ENCODE peak calls at places on chromosomes 1 and 21, in eight cellular contexts. P is HCEC 1CT; N is Kasumi-1; D is omental fat pad; Y is NCI-H226; F is trophoblast cell; Q is naive thymus-derived CD8-positive, alpha-beta T cell; V is heart left ventricle. E is an unnamed sample.

GRCh38 chr21:42666023-42666747 is 12.8 kb downstream of the PDE9A start:
- DNase-seq in P (no peak), N (no peak), D (no peak), Y (no peak), F (peak; percentile 17), Q (no peak), V (no peak), E (peak; percentile 54)

GRCh38 chr1:60911980-60912692 is 170.2 kb upstream of the NFIA start:
- DNase-seq in P (no peak), N (peak; percentile 19), D (no peak), Y (no peak), F (no peak), Q (no peak), V (peak; percentile 88), E (no peak)

GRCh38 chr21:45543371-45543709 is 1.1 kb upstream of the SLC19A1 start:
- DNase-seq in P (no peak), N (no peak), D (peak; percentile 22), Y (no peak), F (no peak), Q (no peak), V (no peak), E (peak; percentile 9)

GRCh38 chr1:185559684-185560310 is 174.4 kb upstream of the HMCN1 start:
- DNase-seq in P (peak; percentile 22), N (peak; percentile 45), D (no peak), Y (peak; percentile 47), F (peak; percentile 41), Q (peak; percentile 8), V (peak; percentile 48), E (peak; percentile 30)

GRCh38 chr1:234929369-234929768 is 199.3 kb downstream of the TOMM20 start:
- DNase-seq in P (no peak), N (no peak), D (no peak), Y (no peak), F (no peak), Q (no peak), V (no peak), E (no peak)

GRCh38 chr1:178488393-178488792 is 8.4 kb downstream of the CLEC20A start:
- DNase-seq in P (no peak), N (no peak), D (no peak), Y (no peak), F (no peak), Q (no peak), V (no peak), E (no peak)

GRCh38 chr1:61980561-61980960 is 214.1 kb upstream of the L1TD1 start:
- DNase-seq in P (no peak), N (no peak), D (no peak), Y (peak; percentile 39), F (no peak), Q (no peak), V (no peak), E (no peak)

GRCh38 chr21:41188476-41189146 is 20.7 kb downstream of the BACE2 start:
- DNase-seq in P (no peak), N (no peak), D (no peak), Y (peak; percentile 82), F (peak; percentile 98), Q (no peak), V (no peak), E (no peak)

GRCh38 chr1:159960721-159961381 is 6.8 kb upstream of the SLAMF9 start:
- DNase-seq in P (peak; percentile 86), N (no peak), D (no peak), Y (peak; percentile 99), F (peak; percentile 16), Q (no peak), V (peak; percentile 69), E (no peak)

GRCh38 chr1:94039871-94040569 is 80.9 kb downstream of the ABCA4 start:
- DNase-seq in P (no peak), N (no peak), D (no peak), Y (no peak), F (no peak), Q (no peak), V (peak; percentile 72), E (no peak)

GRCh38 chr1:205450448-205450847 is 5.4 kb downstream of the BLACAT1 start:
- DNase-seq in P (no peak), N (no peak), D (no peak), Y (peak; percentile 39), F (no peak), Q (no peak), V (no peak), E (no peak)

GRCh38 chr1:192086643-192087042 is 71.6 kb upstream of the RGS18 start:
- DNase-seq in P (no peak), N (no peak), D (no peak), Y (no peak), F (no peak), Q (no peak), V (no peak), E (no peak)

GRCh38 chr21:45944601-45945000 is 37.0 kb upstream of the COL6A1 start:
- DNase-seq in P (no peak), N (no peak), D (no peak), Y (no peak), F (no peak), Q (no peak), V (peak; percentile 18), E (no peak)

GRCh38 chr1:38275960-38276359 is 229.4 kb upstream of the POU3F1 start:
- DNase-seq in P (no peak), N (no peak), D (no peak), Y (no peak), F (no peak), Q (no peak), V (no peak), E (no peak)

GRCh38 chr1:103457856-103458255 is 67.6 kb upstream of the RNPC3 start:
- DNase-seq in P (no peak), N (no peak), D (no peak), Y (no peak), F (no peak), Q (no peak), V (no peak), E (no peak)

E was measured in DND-41.